ENCODE peak calls at places on chromosomes 2 and 18, in five cellular contexts. R is HL-60, Y is suprapubic skin, P is K562, D is prostate gland. W is an unnamed sample.

GRCh38 chr2:43331428-43331827 is 105.0 kb upstream of the ZFP36L2 start:
- DNase-seq in P (peak; percentile 42), R (no peak), D (no peak), Y (no peak), W (no peak)

GRCh38 chr18:10015941-10016819 is 102.4 kb downstream of the VAPA start:
- DNase-seq in P (no peak), D (no peak), Y (no peak), R (no peak), W (no peak)

GRCh38 chr18:35127201-35127600 is 86.0 kb downstream of the MAPRE2 start:
- DNase-seq in P (peak; percentile 23), R (no peak), D (no peak), Y (no peak), W (no peak)

GRCh38 chr2:239014458-239014857 is 166.6 kb downstream of the TWIST2 start:
- DNase-seq in Y (no peak), R (no peak), D (no peak), P (no peak), W (no peak)

GRCh38 chr2:240463866-240464481 is 28.5 kb downstream of the GPC1 start:
- DNase-seq in R (no peak), Y (no peak), P (no peak), D (peak; percentile 3), W (peak; percentile 88)

GRCh38 chr2:25170888-25171287 is 2.5 kb upstream of the POMC start:
- DNase-seq in R (no peak), D (no peak), P (no peak), Y (no peak), W (no peak)

GRCh38 chr18:68779169-68779568 is 18.7 kb upstream of the CCDC102B start:
- DNase-seq in D (no peak), R (peak; percentile 89), P (no peak), Y (no peak), W (no peak)

GRCh38 chr2:37720533-37721218 is 49.2 kb upstream of the CDC42EP3 start:
- DNase-seq in R (no peak), Y (no peak), P (no peak), D (no peak), W (no peak)

GRCh38 chr2:120939595-120940318 is 204.1 kb downstream of the GLI2 start:
- DNase-seq in D (no peak), R (no peak), P (peak; percentile 28), Y (no peak), W (no peak)

GRCh38 chr2:182867411-182868048 is 1.1 kb upstream of the FRZB start:
- DNase-seq in R (no peak), Y (no peak), P (no peak), D (no peak), W (no peak)

GRCh38 chr2:226673314-226673723 is 126.3 kb downstream of the IRS1 start:
- DNase-seq in Y (peak; percentile 68), P (no peak), R (peak; percentile 27), D (no peak), W (no peak)

GRCh38 chr2:164661349-164661748 is 40.1 kb upstream of the GRB14 start:
- DNase-seq in Y (no peak), P (no peak), D (no peak), R (no peak), W (no peak)

GRCh38 chr2:86274265-86274917 is 63.0 kb downstream of the REEP1 start:
- DNase-seq in P (no peak), Y (no peak), R (no peak), D (no peak), W (no peak)

GRCh38 chr2:144331652-144332355 is 188.1 kb downstream of the ZEB2 start:
- DNase-seq in Y (peak; percentile 87), D (peak; percentile 35), P (peak; percentile 56), R (peak; percentile 59), W (no peak)

GRCh38 chr2:132977812-132978529 is 308.0 kb upstream of the LYPD1 start:
- DNase-seq in P (no peak), D (no peak), Y (no peak), R (no peak), W (no peak)

GRCh38 chr2:174035117-174035516 is 69.9 kb upstream of the SP3 start:
- DNase-seq in D (no peak), Y (no peak), R (no peak), P (no peak), W (no peak)

GRCh38 chr2:25330273-25330672 is 11.5 kb downstream of the DNMT3A start:
- DNase-seq in R (no peak), D (no peak), Y (no peak), P (no peak), W (no peak)

GRCh38 chr2:143514413-143514812 is 385.2 kb downstream of the ARHGAP15 start:
- DNase-seq in Y (no peak), R (no peak), D (no peak), P (no peak), W (no peak)

GRCh38 chr18:13545955-13546354 is 180.4 kb downstream of the FAM210A start:
- DNase-seq in R (no peak), D (no peak), Y (no peak), P (no peak), W (peak; percentile 71)

GRCh38 chr2:203858176-203858575 is 9.4 kb upstream of the CTLA4 start:
- DNase-seq in R (no peak), D (no peak), P (no peak), Y (no peak), W (no peak)

GRCh38 chr2:216690451-216691209 is 4.7 kb downstream of the IGFBP5 start:
- DNase-seq in D (no peak), P (no peak), R (no peak), Y (no peak), W (no peak)

GRCh38 chr18:24968233-24968775 is 383.7 kb downstream of the ZNF521 start:
- DNase-seq in D (no peak), P (no peak), Y (no peak), R (no peak), W (no peak)

GRCh38 chr2:226581661-226582060 is 218.0 kb downstream of the IRS1 start:
- DNase-seq in R (no peak), Y (no peak), D (no peak), P (no peak), W (no peak)

GRCh38 chr2:217077841-217078407 is 218.1 kb upstream of the TNP1 start:
- DNase-seq in Y (no peak), P (peak; percentile 23), D (no peak), R (no peak), W (peak; percentile 5)

GRCh38 chr2:237254369-237254861 is 159.5 kb downstream of the COL6A3 start:
- DNase-seq in R (no peak), P (no peak), D (no peak), Y (no peak), W (no peak)

GRCh38 chr2:237250599-237250998 is 163.4 kb downstream of the COL6A3 start:
- DNase-seq in P (no peak), Y (no peak), D (no peak), R (no peak), W (no peak)

GRCh38 chr2:237254911-237255578 is 158.9 kb downstream of the COL6A3 start:
- DNase-seq in D (no peak), R (no peak), Y (no peak), P (no peak), W (no peak)

GRCh38 chr2:237251959-237252358 is 162.0 kb downstream of the COL6A3 start:
- DNase-seq in Y (no peak), P (no peak), R (no peak), D (no peak), W (no peak)

DNA sequence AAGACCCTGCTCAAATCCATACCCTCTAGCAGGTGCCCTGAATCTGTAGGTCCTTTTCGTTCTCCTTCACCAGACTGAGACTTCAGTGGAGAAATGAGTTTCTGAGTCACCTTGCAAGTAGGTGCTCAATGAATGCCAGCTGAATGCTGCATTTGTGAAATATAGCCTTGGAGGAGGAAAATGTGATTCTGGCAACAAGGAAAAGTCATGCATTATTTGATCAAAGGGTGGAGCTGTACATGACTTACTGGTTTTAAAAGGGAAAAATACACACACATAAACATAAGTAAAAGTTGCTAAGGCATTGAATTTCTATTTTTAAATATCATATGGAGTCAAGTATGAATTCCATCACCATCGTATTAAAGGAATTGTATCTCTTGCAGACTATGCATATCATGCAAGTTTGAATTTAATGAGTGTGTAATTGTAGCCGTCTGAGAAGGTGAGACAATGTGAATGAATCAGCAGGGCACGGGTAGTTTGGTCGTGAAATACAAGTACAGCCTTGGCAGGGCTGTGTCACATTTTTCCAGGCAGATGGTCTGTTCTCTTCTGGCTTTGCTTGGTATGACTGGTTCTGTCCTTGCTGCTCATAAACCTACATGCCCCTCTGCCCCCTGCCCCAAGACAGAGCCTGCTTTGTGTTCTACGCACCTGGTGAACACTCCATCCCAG is 160.8 kb downstream of the COL6A3 start:
- DNase-seq in D (no peak), R (no peak), P (no peak), Y (no peak), W (no peak)
- TF ChIP-seq POLR2AphosphoS5 in D (no peak), R (no peak), P (no peak), Y (no peak), W (no peak)

GRCh38 chr2:28621172-28622100 is 125.6 kb downstream of the PLB1 start:
- DNase-seq in D (peak; percentile 77), Y (peak; percentile 89), P (peak; percentile 47), R (peak; percentile 62), W (no peak)
- TF ChIP-seq CTCF in D (no peak), Y (peak; percentile 18), P (peak; percentile 78), R (peak; percentile 30), W (no peak)

GRCh38 chr2:59462418-59463197 is 1090.8 kb downstream of the BCL11A start:
- DNase-seq in P (no peak), D (no peak), R (no peak), Y (no peak), W (no peak)
- TF ChIP-seq POLR2AphosphoS5 in P (no peak), D (no peak), R (no peak), Y (no peak), W (no peak)

GRCh38 chr2:129661942-129662341 is 317.5 kb upstream of the RAB6C start:
- DNase-seq in Y (no peak), D (no peak), P (no peak), R (no peak), W (no peak)
- TF ChIP-seq CTCF in Y (no peak), D (no peak), P (no peak), R (no peak), W (no peak)

DNA sequence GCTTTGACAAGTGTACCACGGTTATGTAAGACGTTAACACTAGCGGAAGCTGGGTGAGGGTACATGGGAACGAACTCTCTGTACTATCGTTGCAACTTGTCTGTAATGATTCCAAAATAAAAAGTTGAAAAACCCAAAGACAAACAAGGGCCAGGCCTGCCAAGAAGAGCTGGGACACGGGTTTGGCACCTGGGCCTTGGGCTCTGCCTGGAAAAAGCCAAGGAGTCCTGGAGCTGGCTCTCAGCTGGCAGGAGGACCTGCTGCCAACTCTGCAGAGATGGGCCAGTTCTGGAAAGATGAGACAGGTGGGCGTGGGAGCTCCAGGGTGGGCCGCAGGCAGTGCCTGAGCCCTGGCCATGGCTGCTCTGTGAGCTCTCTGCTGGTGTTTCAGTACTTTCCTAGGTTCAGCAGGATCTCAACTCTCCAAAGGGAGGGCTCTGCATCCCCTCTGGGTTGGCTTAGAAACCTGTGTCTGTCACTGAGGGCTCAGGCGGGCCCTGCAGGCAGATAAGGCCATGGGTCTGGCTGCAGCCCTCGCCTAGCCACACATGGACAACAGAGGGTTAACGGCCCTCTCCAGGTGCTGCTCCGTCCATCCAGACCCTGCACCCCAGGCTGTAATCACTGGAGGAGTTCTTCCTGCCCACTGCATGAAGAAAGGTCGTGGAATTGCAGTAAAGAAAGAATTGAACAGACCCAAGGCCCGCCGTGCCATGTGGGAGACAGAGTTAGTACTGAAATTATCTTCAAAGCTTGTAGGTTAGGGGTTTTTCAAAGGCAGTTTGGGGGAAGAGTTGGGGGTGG is 89.9 kb downstream of the RHOB start:
- DNase-seq in P (no peak), R (no peak), Y (no peak), D (peak; percentile 87), W (no peak)
- TF ChIP-seq POLR2AphosphoS5 in P (no peak), R (no peak), Y (no peak), D (peak; percentile 94), W (no peak)

W was measured in vagina.